ENCODE peak calls at places on chromosomes 7 and 10, in five cellular contexts. U is GM12878, Y is HCT116, R is H1, S is K562. T is an unnamed sample.

GRCh38 chr10:3173173-3173878 is 744 bp upstream of the PITRM1 start:
- DNase-seq in Y (peak; percentile 93), R (peak; percentile 100), U (no peak), S (peak; percentile 96), T (no peak)

GRCh38 chr10:107502263-107502979 is 337.9 kb upstream of the SORCS1 start:
- DNase-seq in U (no peak), R (no peak), Y (no peak), S (no peak), T (no peak)

GRCh38 chr7:135670179-135670578 is 7.9 kb downstream of the STMP1 start:
- DNase-seq in U (no peak), R (no peak), Y (no peak), S (no peak), T (no peak)

GRCh38 chr7:115252461-115252860 is 330.6 kb downstream of the MDFIC start:
- DNase-seq in S (no peak), U (no peak), R (no peak), Y (no peak), T (no peak)

GRCh38 chr10:86775056-86775858 is 18.8 kb downstream of the BMPR1A start:
- DNase-seq in Y (no peak), R (no peak), S (peak; percentile 22), U (peak; percentile 55), T (no peak)

GRCh38 chr10:88680958-88681357 is 16.7 kb downstream of the LIPF start:
- DNase-seq in R (no peak), U (no peak), Y (no peak), S (no peak), T (no peak)

GRCh38 chr10:23293145-23293724 is 51.4 kb downstream of the C10orf67 start:
- DNase-seq in S (peak; percentile 23), Y (peak; percentile 33), U (peak; percentile 4), R (peak; percentile 36), T (no peak)

GRCh38 chr7:112201421-112201820 is 4.8 kb downstream of the DOCK4 start:
- DNase-seq in U (no peak), S (no peak), Y (no peak), R (no peak), T (no peak)

GRCh38 chr7:135601182-135601581 is 43.5 kb downstream of the NUP205 start:
- DNase-seq in Y (no peak), S (no peak), U (no peak), R (no peak), T (no peak)

GRCh38 chr10:103731609-103732270 is 123.6 kb downstream of the SH3PXD2A start:
- DNase-seq in U (no peak), S (no peak), R (no peak), Y (no peak), T (no peak)

GRCh38 chr10:133278577-133279265 is 2.1 kb upstream of the ADAM8 start:
- DNase-seq in U (no peak), R (no peak), S (peak; percentile 80), Y (no peak), T (no peak)

GRCh38 chr7:68733219-68734143 is 864.8 kb upstream of the AUTS2 start:
- DNase-seq in R (no peak), U (no peak), Y (no peak), S (no peak), T (no peak)

GRCh38 chr7:131721660-131722059 is 165.2 kb upstream of the PODXL start:
- DNase-seq in U (no peak), Y (no peak), S (no peak), R (no peak), T (no peak)

GRCh38 chr7:71723859-71724258 is 591.9 kb downstream of the GALNT17 start:
- DNase-seq in R (no peak), U (no peak), Y (no peak), S (no peak), T (no peak)

GRCh38 chr10:73044378-73045285 is 52.0 kb downstream of the P4HA1 start:
- DNase-seq in S (no peak), U (no peak), R (no peak), Y (no peak), T (no peak)

GRCh38 chr10:123703195-123703790 is 37.1 kb downstream of the GPR26 start:
- DNase-seq in R (no peak), S (no peak), U (no peak), Y (no peak), T (no peak)

GRCh38 chr10:43093423-43094090 is 16.7 kb downstream of the RET start:
- DNase-seq in S (no peak), Y (no peak), R (no peak), U (no peak), T (no peak)

GRCh38 chr10:121292396-121292795 is 305.8 kb downstream of the FGFR2 start:
- DNase-seq in Y (no peak), U (no peak), R (no peak), S (no peak), T (no peak)

GRCh38 chr7:95989301-95989700 is 216.9 kb downstream of the DYNC1I1 start:
- DNase-seq in S (no peak), Y (no peak), R (no peak), U (no peak), T (no peak)

GRCh38 chr10:93701903-93702277 is 502 bp downstream of the FRA10AC1 start:
- DNase-seq in U (no peak), S (peak; percentile 17), Y (no peak), R (no peak), T (no peak)

GRCh38 chr10:62054408-62054807 is 152.9 kb downstream of the ARID5B start:
- DNase-seq in Y (no peak), S (no peak), R (no peak), U (no peak), T (no peak)

GRCh38 chr10:79328147-79328701 is 19.0 kb upstream of the PPIF start:
- DNase-seq in S (no peak), U (no peak), R (no peak), Y (no peak), T (no peak)

GRCh38 chr7:151251926-151252835 is 3.7 kb upstream of the SMARCD3 start:
- DNase-seq in Y (no peak), S (peak; percentile 96), U (no peak), R (no peak), T (no peak)

GRCh38 chr7:28748934-28749584 is 209.1 kb downstream of the TRIL start:
- DNase-seq in U (no peak), S (no peak), Y (peak; percentile 38), R (no peak), T (no peak)

GRCh38 chr10:10475812-10476211 is 541.9 kb upstream of the CELF2 start:
- DNase-seq in Y (no peak), R (no peak), S (no peak), U (no peak), T (no peak)

GRCh38 chr10:43249151-43249961 is 17.5 kb downstream of the RASGEF1A start:
- DNase-seq in U (no peak), S (no peak), Y (no peak), R (no peak), T (no peak)

DNA sequence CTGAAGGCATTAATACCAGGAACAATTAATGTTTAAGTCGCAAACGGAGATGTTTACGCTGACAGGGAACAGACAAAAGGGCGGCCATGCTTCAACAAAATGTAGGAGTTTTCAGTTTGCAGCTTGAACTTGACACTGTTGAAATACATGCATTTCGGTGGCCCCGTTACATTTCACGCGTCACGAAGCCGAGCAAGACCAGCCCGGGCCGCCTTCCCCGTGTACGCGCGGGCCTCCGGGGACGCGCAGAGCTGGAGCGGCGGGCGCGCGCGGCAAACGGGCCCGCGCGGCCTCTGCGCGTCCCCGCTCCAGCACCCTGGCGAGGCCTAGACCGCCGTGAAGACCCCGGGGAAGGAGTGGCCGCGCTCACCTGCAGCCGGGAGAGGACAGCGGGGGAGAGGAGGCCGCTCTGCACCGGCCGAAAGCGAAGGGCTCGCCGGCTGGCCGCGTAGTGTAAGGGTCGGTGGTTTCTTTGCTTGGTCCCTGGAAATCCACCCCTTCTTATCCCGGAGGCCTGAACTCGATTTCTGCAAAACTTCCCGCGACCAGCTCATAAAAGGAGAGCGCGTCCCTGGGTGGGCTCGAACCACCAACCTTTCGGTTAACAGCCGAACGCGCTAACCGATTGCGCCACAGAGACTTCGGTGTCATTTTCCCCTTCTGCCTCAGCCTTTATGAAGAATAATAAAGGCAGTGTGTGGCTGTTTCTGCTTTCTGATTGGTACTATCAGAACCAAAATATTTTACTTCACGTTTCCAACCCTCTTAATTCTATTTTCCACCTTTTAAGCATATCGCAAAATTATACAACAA is 11.3 kb upstream of the EBLN1 start:
- DNase-seq in S (peak; percentile 89), Y (peak; percentile 86), U (peak; percentile 83), R (peak; percentile 73), T (peak; percentile 56)
- TF ChIP-seq POLR2AphosphoS5 in S (peak; percentile 63), Y (peak; percentile 48), U (peak; percentile 20), R (no peak), T (no peak)

DNA sequence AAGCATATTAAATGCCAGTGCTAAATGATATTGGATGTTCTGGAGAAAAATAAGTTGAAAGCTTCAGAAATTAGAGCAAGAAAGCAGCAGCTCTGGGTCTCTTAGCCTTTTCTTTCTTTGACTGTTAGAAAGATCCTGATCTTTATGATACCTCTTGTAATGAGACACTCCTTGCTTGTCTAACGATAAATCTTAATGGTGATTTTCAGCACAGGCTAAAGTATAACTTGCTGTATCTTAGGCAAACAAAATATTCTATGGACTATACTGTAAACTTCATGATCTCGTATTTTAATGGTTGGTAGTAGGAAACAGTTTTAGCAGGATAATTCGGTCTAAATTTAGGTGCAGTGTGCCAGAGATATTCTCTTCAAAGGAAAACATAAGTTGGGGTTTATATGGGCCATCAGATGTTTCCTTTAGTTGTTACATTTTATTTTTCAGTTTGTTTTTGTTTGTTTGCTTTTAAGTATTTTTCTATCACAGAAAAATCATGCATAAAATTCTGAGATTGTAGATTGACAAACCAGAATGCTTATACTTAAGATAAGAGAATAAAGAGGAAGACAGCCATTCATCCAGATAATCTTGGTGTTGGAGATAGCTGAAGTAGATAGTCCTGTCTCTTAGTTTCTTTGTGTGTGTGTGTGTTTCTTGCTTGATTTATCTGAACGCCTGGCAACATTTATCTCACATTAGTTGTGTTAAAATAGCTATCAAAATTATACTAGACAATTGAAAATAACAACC is 4.7 kb downstream of the CASD1 start:
- DNase-seq in S (no peak), U (no peak), Y (no peak), R (no peak), T (no peak)
- H3K9ac ChIP-seq in S (no peak overlapping the region), U (no peak overlapping the region), Y (no peak overlapping the region), R (no peak overlapping the region), T (peak overlapping the region; percentile 27)

DNA sequence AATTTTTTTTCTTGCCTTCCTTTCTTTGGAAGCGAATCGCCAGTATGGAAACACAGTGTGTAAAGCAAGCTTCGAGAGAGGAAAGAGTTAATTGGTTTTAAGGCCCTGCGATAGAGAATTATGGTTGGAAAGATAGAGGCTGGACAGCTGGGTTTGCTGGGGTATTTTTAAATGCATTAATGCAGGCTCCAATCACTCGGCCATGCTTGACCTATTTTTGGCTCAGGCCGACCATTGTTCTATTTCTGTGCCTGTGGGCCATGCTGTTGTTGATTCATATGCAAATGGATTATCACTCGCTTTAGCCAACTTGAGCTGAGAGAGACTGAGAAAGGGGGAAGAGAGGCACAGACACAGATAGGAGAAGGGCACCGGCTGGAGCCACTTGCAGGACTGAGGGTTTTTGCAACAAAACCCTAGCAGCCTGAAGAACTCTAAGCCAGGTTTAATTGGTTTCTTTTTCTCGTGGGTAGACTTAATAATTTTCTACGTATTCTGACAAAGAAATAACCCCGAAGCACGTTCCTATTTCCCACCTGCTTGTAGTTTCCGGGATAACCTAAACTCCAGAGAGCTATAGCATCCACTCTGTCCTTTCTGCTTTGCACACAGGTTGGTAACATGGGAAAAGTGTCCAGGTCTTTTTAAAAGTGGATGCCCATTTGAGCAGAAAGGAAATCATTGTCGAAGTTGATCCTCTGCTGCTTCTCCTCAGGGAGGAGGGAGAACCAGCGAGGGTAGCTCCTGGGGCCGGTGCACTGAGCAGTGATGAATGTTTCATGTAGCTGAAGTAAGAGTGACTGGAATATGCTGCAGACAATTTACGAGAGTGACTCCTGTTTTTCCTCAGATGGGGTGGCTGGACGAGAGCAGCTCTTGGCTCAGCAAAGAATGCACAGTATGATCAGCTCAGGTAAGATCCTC is at the start of gene HDAC9:
- DNase-seq in U (peak; percentile 56), Y (no peak), S (no peak), R (no peak), T (no peak)
- TF ChIP-seq POLR2AphosphoS5 in U (no peak), Y (no peak), S (no peak), R (peak; percentile 84), T (no peak)

GRCh38 chr7:4684826-4685225 is 2.7 kb downstream of the FOXK1 start:
- DNase-seq in R (no peak), Y (no peak), S (no peak), U (no peak), T (no peak)
- H3K9ac ChIP-seq in R (no peak overlapping the region), Y (peak overlapping the region; percentile 88), S (no peak overlapping the region), U (peak overlapping the region; percentile 95), T (peak overlapping the region; percentile 97)